ENCODE peak calls at places on chromosomes 3 and 15, in ten cellular contexts. One of them, this sample, is unnamed. For H3K36me3, the result is how much of the 10 kb centered on the place peaks cover.

GRCh38 chr3:65641041-65641440 is 397.7 kb downstream of the MAGI1 start:
- DNase-seq in upper lobe of left lung: no peak
- DNase-seq in iPS DF 6.9: no peak
- DNase-seq in trophoblast cell: no peak
- DNase-seq in stomach: no peak
- DNase-seq in colonic mucosa: no peak
- DNase-seq in CD8-positive, alpha-beta T cell: no peak
- DNase-seq in upper lobe of right lung: no peak
- DNase-seq in aorta: no peak
- DNase-seq in mammary epithelial cell: no peak
- DNase-seq in this sample: no peak

GRCh38 chr3:61454000-61454399 is 107.4 kb upstream of the PTPRG start:
- DNase-seq in CD8-positive, alpha-beta T cell: no peak
- DNase-seq in stomach: no peak
- DNase-seq in upper lobe of left lung: no peak
- DNase-seq in mammary epithelial cell: no peak
- DNase-seq in trophoblast cell: no peak
- DNase-seq in colonic mucosa: no peak
- DNase-seq in upper lobe of right lung: no peak
- DNase-seq in aorta: no peak
- DNase-seq in iPS DF 6.9: no peak
- DNase-seq in this sample: no peak

GRCh38 chr15:22224241-22224671 is 143.9 kb downstream of the OR4M2 start:
- DNase-seq in iPS DF 6.9: no peak
- DNase-seq in stomach: no peak
- DNase-seq in mammary epithelial cell: no peak
- DNase-seq in CD8-positive, alpha-beta T cell: no peak
- DNase-seq in colonic mucosa: no peak
- DNase-seq in upper lobe of right lung: peak
- DNase-seq in upper lobe of left lung: no peak
- DNase-seq in aorta: no peak
- DNase-seq in trophoblast cell: no peak
- DNase-seq in this sample: no peak

GRCh38 chr3:184003187-184003967 is 14.3 kb downstream of the ABCC5 start:
- DNase-seq in stomach: no peak
- DNase-seq in colonic mucosa: no peak
- DNase-seq in trophoblast cell: peak
- DNase-seq in mammary epithelial cell: peak
- DNase-seq in upper lobe of right lung: no peak
- DNase-seq in iPS DF 6.9: no peak
- DNase-seq in upper lobe of left lung: no peak
- DNase-seq in CD8-positive, alpha-beta T cell: no peak
- DNase-seq in aorta: no peak
- DNase-seq in this sample: no peak

GRCh38 chr3:11996500-11996899 is 7.7 kb upstream of the SYN2 start:
- DNase-seq in CD8-positive, alpha-beta T cell: no peak
- DNase-seq in aorta: no peak
- DNase-seq in stomach: no peak
- DNase-seq in mammary epithelial cell: no peak
- DNase-seq in trophoblast cell: peak
- DNase-seq in colonic mucosa: no peak
- DNase-seq in upper lobe of right lung: no peak
- DNase-seq in iPS DF 6.9: no peak
- DNase-seq in upper lobe of left lung: no peak
- DNase-seq in this sample: no peak

GRCh38 chr3:12097972-12098371 is 60.7 kb downstream of the TIMP4 start:
- DNase-seq in stomach: no peak
- DNase-seq in CD8-positive, alpha-beta T cell: no peak
- DNase-seq in iPS DF 6.9: no peak
- DNase-seq in upper lobe of left lung: no peak
- DNase-seq in aorta: no peak
- DNase-seq in trophoblast cell: peak
- DNase-seq in mammary epithelial cell: peak
- DNase-seq in colonic mucosa: no peak
- DNase-seq in upper lobe of right lung: no peak
- DNase-seq in this sample: no peak

GRCh38 chr3:125037498-125038150 is 18.2 kb downstream of the HEG1 start:
- DNase-seq in colonic mucosa: no peak
- DNase-seq in aorta: no peak
- DNase-seq in mammary epithelial cell: peak
- DNase-seq in iPS DF 6.9: no peak
- DNase-seq in upper lobe of right lung: no peak
- DNase-seq in trophoblast cell: peak
- DNase-seq in upper lobe of left lung: no peak
- DNase-seq in stomach: no peak
- DNase-seq in CD8-positive, alpha-beta T cell: no peak
- DNase-seq in this sample: no peak

GRCh38 chr15:71275098-71275497 is 159.8 kb downstream of the THSD4 start:
- DNase-seq in colonic mucosa: no peak
- DNase-seq in trophoblast cell: peak
- DNase-seq in upper lobe of left lung: no peak
- DNase-seq in CD8-positive, alpha-beta T cell: no peak
- DNase-seq in stomach: no peak
- DNase-seq in aorta: no peak
- DNase-seq in iPS DF 6.9: no peak
- DNase-seq in mammary epithelial cell: peak
- DNase-seq in upper lobe of right lung: no peak
- DNase-seq in this sample: no peak

GRCh38 chr3:15708882-15709677 is 88.7 kb downstream of the ANKRD28 start:
- DNase-seq in colonic mucosa: no peak
- DNase-seq in upper lobe of right lung: no peak
- DNase-seq in aorta: no peak
- DNase-seq in stomach: no peak
- DNase-seq in trophoblast cell: peak
- DNase-seq in mammary epithelial cell: peak
- DNase-seq in CD8-positive, alpha-beta T cell: no peak
- DNase-seq in upper lobe of left lung: no peak
- DNase-seq in iPS DF 6.9: no peak
- DNase-seq in this sample: no peak

GRCh38 chr15:99443056-99443756 is 122.6 kb upstream of the MEF2A start:
- DNase-seq in stomach: peak
- DNase-seq in aorta: peak
- DNase-seq in CD8-positive, alpha-beta T cell: no peak
- DNase-seq in upper lobe of right lung: peak
- DNase-seq in iPS DF 6.9: no peak
- DNase-seq in trophoblast cell: no peak
- DNase-seq in colonic mucosa: no peak
- DNase-seq in upper lobe of left lung: no peak
- DNase-seq in mammary epithelial cell: no peak
- DNase-seq in this sample: peak

GRCh38 chr3:34676431-34676830 is 878.0 kb downstream of the PDCD6IP start:
- DNase-seq in colonic mucosa: no peak
- DNase-seq in upper lobe of left lung: no peak
- DNase-seq in iPS DF 6.9: no peak
- DNase-seq in mammary epithelial cell: no peak
- DNase-seq in aorta: no peak
- DNase-seq in upper lobe of right lung: no peak
- DNase-seq in CD8-positive, alpha-beta T cell: no peak
- DNase-seq in stomach: no peak
- DNase-seq in trophoblast cell: peak
- DNase-seq in this sample: no peak

GRCh38 chr15:64017591-64018163 is 28.6 kb downstream of the DAPK2 start:
- DNase-seq in stomach: no peak
- DNase-seq in upper lobe of left lung: no peak
- DNase-seq in iPS DF 6.9: no peak
- DNase-seq in trophoblast cell: no peak
- DNase-seq in CD8-positive, alpha-beta T cell: no peak
- DNase-seq in mammary epithelial cell: no peak
- DNase-seq in upper lobe of right lung: no peak
- DNase-seq in colonic mucosa: no peak
- DNase-seq in aorta: no peak
- DNase-seq in this sample: no peak

DNA sequence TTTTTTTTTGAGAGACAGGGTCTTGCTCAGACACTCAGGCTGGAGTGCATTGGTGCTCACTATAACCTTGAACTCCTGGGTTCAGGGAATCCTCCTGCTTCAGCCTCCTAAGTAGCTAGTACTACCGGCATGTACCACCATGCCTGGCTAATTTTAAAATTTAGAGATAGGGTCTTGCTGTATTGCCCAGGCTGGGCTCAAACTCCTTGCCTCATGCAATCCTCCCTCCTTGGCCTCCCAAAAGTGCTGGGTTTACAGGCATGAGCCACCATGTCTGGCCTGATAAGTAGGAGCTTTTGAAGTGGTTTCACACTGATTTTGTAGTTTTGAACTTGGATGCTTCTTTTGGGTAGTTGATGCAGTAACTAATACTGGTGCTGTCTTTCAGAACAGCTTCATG is 7.8 kb downstream of the MAP2K1 start:
- DNase-seq in stomach: no peak
- DNase-seq in aorta: no peak
- DNase-seq in upper lobe of right lung: no peak
- DNase-seq in mammary epithelial cell: no peak
- DNase-seq in upper lobe of left lung: no peak
- DNase-seq in colonic mucosa: no peak
- DNase-seq in trophoblast cell: no peak
- DNase-seq in CD8-positive, alpha-beta T cell: no peak
- DNase-seq in iPS DF 6.9: no peak
- DNase-seq in this sample: no peak
- H3K36me3 ChIP-seq in stomach: under half
- H3K36me3 ChIP-seq in aorta: under half
- H3K36me3 ChIP-seq in upper lobe of right lung: under half
- H3K36me3 ChIP-seq in mammary epithelial cell: under half
- H3K36me3 ChIP-seq in upper lobe of left lung: under half
- H3K36me3 ChIP-seq in colonic mucosa: under half
- H3K36me3 ChIP-seq in trophoblast cell: under half
- H3K36me3 ChIP-seq in CD8-positive, alpha-beta T cell: under half
- H3K36me3 ChIP-seq in iPS DF 6.9: under half
- H3K36me3 ChIP-seq in this sample: under half

GRCh38 chr3:149816326-149816725 is 3.3 kb downstream of the RNF13 start:
- DNase-seq in upper lobe of left lung: no peak
- DNase-seq in iPS DF 6.9: no peak
- DNase-seq in upper lobe of right lung: no peak
- DNase-seq in trophoblast cell: no peak
- DNase-seq in stomach: no peak
- DNase-seq in CD8-positive, alpha-beta T cell: no peak
- DNase-seq in colonic mucosa: no peak
- DNase-seq in mammary epithelial cell: no peak
- DNase-seq in aorta: no peak
- DNase-seq in this sample: no peak

GRCh38 chr3:149813367-149814281 is 609 bp downstream of the RNF13 start:
- DNase-seq in trophoblast cell: peak
- DNase-seq in colonic mucosa: peak
- DNase-seq in stomach: no peak
- DNase-seq in iPS DF 6.9: peak
- DNase-seq in CD8-positive, alpha-beta T cell: no peak
- DNase-seq in mammary epithelial cell: peak
- DNase-seq in upper lobe of right lung: peak
- DNase-seq in aorta: peak
- DNase-seq in upper lobe of left lung: no peak
- DNase-seq in this sample: peak

GRCh38 chr3:149816986-149817385 is 4.0 kb downstream of the RNF13 start:
- DNase-seq in upper lobe of left lung: no peak
- DNase-seq in mammary epithelial cell: peak
- DNase-seq in trophoblast cell: peak
- DNase-seq in aorta: no peak
- DNase-seq in stomach: no peak
- DNase-seq in colonic mucosa: no peak
- DNase-seq in CD8-positive, alpha-beta T cell: no peak
- DNase-seq in iPS DF 6.9: no peak
- DNase-seq in upper lobe of right lung: no peak
- DNase-seq in this sample: no peak

GRCh38 chr3:149815728-149816127 is 2.7 kb downstream of the RNF13 start:
- DNase-seq in iPS DF 6.9: no peak
- DNase-seq in upper lobe of right lung: no peak
- DNase-seq in aorta: no peak
- DNase-seq in stomach: no peak
- DNase-seq in colonic mucosa: no peak
- DNase-seq in CD8-positive, alpha-beta T cell: no peak
- DNase-seq in upper lobe of left lung: no peak
- DNase-seq in mammary epithelial cell: no peak
- DNase-seq in trophoblast cell: no peak
- DNase-seq in this sample: no peak

DNA sequence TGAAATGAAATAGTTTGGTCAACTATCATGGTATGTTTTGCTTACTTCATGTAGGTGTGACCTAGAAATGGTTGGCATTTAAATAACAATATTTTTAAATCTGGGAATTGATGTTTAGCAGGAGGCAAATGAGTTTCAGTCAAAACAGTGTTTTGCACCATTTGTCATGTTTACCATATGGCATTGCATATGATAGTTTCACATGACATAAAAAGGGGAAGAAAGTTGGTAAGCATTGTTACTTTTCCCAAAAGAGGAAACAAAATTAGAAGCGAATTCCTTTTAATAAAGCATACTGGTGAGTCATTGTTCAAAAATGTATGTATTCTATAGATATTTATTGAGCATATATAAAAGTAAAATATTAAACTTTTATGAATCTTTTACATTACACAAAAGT is 2.3 kb downstream of the RNF13 start:
- DNase-seq in upper lobe of right lung: no peak
- DNase-seq in aorta: no peak
- DNase-seq in colonic mucosa: no peak
- DNase-seq in trophoblast cell: peak
- DNase-seq in mammary epithelial cell: no peak
- DNase-seq in CD8-positive, alpha-beta T cell: no peak
- DNase-seq in iPS DF 6.9: no peak
- DNase-seq in stomach: no peak
- DNase-seq in upper lobe of left lung: no peak
- DNase-seq in this sample: no peak
- H3K4me3 ChIP-seq in upper lobe of right lung: peak
- H3K4me3 ChIP-seq in aorta: no peak
- H3K4me3 ChIP-seq in colonic mucosa: no peak
- H3K4me3 ChIP-seq in trophoblast cell: no peak
- H3K4me3 ChIP-seq in mammary epithelial cell: peak
- H3K4me3 ChIP-seq in CD8-positive, alpha-beta T cell: no peak
- H3K4me3 ChIP-seq in iPS DF 6.9: no peak
- H3K4me3 ChIP-seq in stomach: peak
- H3K4me3 ChIP-seq in upper lobe of left lung: peak
- H3K4me3 ChIP-seq in this sample: no peak

DNA sequence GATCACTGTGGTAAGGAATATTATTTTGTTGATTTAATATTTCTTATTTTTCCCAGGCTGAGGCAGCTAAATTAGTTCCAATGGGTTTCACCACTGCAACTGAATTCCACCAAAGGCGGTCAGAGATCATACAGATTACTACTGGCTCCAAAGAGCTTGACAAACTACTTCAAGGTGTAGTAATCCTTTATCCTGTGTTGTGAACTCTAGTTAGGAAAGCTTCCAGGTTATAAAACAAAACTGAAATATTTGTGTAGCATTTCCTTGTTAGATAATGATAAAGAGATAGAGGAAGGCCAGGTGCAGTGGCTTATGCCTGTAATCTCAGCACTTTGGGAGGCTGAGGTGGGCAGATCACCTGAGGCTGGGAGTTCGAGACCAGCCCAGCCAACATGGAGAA is 11.1 kb downstream of the RAD51 start:
- DNase-seq in upper lobe of right lung: no peak
- DNase-seq in stomach: no peak
- DNase-seq in trophoblast cell: peak
- DNase-seq in aorta: no peak
- DNase-seq in CD8-positive, alpha-beta T cell: no peak
- DNase-seq in mammary epithelial cell: no peak
- DNase-seq in upper lobe of left lung: no peak
- DNase-seq in colonic mucosa: no peak
- DNase-seq in iPS DF 6.9: no peak
- DNase-seq in this sample: no peak
- H3K36me3 ChIP-seq in upper lobe of right lung: under half
- H3K36me3 ChIP-seq in stomach: under half
- H3K36me3 ChIP-seq in trophoblast cell: under half
- H3K36me3 ChIP-seq in aorta: under half
- H3K36me3 ChIP-seq in CD8-positive, alpha-beta T cell: under half
- H3K36me3 ChIP-seq in mammary epithelial cell: under half
- H3K36me3 ChIP-seq in upper lobe of left lung: under half
- H3K36me3 ChIP-seq in colonic mucosa: under half
- H3K36me3 ChIP-seq in iPS DF 6.9: under half
- H3K36me3 ChIP-seq in this sample: under half

GRCh38 chr15:29569533-29570092 is 252.7 kb downstream of the TJP1 start:
- DNase-seq in upper lobe of left lung: no peak
- DNase-seq in CD8-positive, alpha-beta T cell: no peak
- DNase-seq in mammary epithelial cell: no peak
- DNase-seq in aorta: no peak
- DNase-seq in upper lobe of right lung: no peak
- DNase-seq in iPS DF 6.9: no peak
- DNase-seq in stomach: no peak
- DNase-seq in colonic mucosa: no peak
- DNase-seq in trophoblast cell: no peak
- DNase-seq in this sample: peak
- H3K4me3 ChIP-seq in upper lobe of left lung: peak
- H3K4me3 ChIP-seq in CD8-positive, alpha-beta T cell: no peak
- H3K4me3 ChIP-seq in mammary epithelial cell: no peak
- H3K4me3 ChIP-seq in aorta: peak
- H3K4me3 ChIP-seq in upper lobe of right lung: peak
- H3K4me3 ChIP-seq in iPS DF 6.9: peak
- H3K4me3 ChIP-seq in stomach: peak
- H3K4me3 ChIP-seq in colonic mucosa: peak
- H3K4me3 ChIP-seq in trophoblast cell: peak
- H3K4me3 ChIP-seq in this sample: peak